ENCODE peak calls at places on chromosomes 2 and 18, in six cellular contexts. D is PC-9, L is endothelial cell of umbilical vein, Z is bronchial epithelial cell, U is GM23248, W is uterus. F is an unnamed sample. For H3K36me3, the result is how much of the 10 kb centered on the place peaks cover.

GRCh38 chr2:109407401-109408335 is 206.1 kb downstream of the SEPTIN10 start:
- DNase-seq in D (peak), L (no peak), Z (peak), U (no peak), W (no peak), F (no peak)

GRCh38 chr2:133235959-133236358 is 332.3 kb downstream of the NCKAP5 start:
- DNase-seq in D (no peak), L (no peak), Z (peak), U (peak), W (no peak), F (no peak)

GRCh38 chr2:126637393-126637792 is 18.6 kb upstream of the GYPC start:
- DNase-seq in D (no peak), L (no peak), Z (no peak), U (no peak), W (no peak), F (no peak)

GRCh38 chr2:57396364-57397098 is 650.1 kb upstream of the VRK2 start:
- DNase-seq in D (no peak), L (no peak), Z (no peak), U (peak), W (no peak), F (no peak)

GRCh38 chr2:129469881-129470280 is 509.6 kb upstream of the RAB6C start:
- DNase-seq in D (no peak), L (no peak), Z (no peak), U (no peak), W (no peak), F (no peak)

GRCh38 chr2:131047920-131048560 is 45.2 kb downstream of the FAM168B start:
- DNase-seq in D (no peak), L (no peak), Z (no peak), U (no peak), W (no peak), F (no peak)

GRCh38 chr18:80196528-80197320 is 50.6 kb downstream of the PARD6G start:
- DNase-seq in D (no peak), L (no peak), Z (no peak), U (peak), W (no peak), F (no peak)

GRCh38 chr2:237143676-237144440 is 58.2 kb downstream of the COPS8 start:
- DNase-seq in D (no peak), L (no peak), Z (peak), U (peak), W (no peak), F (no peak)

GRCh38 chr2:184799386-184799785 is 201.1 kb downstream of the ZNF804A start:
- DNase-seq in D (no peak), L (no peak), Z (no peak), U (no peak), W (no peak), F (no peak)

GRCh38 chr2:239292956-239293355 is 107.9 kb downstream of the HDAC4 start:
- DNase-seq in D (no peak), L (no peak), Z (no peak), U (no peak), W (peak), F (no peak)

GRCh38 chr2:229980440-229981184 is 58.3 kb downstream of the FBXO36 start:
- DNase-seq in D (no peak), L (peak), Z (peak), U (peak), W (peak), F (no peak)

GRCh38 chr2:224401641-224402342 is at the start of gene FAM124B:
- DNase-seq in D (no peak), L (peak), Z (no peak), U (peak), W (peak), F (no peak)

DNA sequence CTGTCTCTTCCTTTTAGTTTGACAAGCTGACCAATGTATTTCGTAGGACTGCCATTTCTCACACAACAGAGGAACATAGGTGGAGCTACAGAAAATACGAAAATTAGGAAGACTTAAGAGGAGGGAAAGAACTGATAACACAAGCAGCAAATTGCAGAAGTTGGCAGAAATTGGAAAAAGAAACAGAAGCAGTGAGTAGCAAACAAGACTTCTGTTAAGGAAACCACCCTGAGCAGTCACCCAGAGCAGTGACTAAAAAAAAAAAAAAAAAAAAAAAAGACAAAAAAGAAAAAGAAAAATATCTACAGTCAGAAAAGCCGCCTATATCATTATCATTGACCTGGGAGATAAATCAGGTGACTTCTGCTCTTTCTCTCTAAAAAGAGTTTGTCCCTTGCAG is 21.5 kb downstream of the STK17B start:
- DNase-seq in D (no peak), L (no peak), Z (no peak), U (no peak), W (no peak), F (no peak)
- H3K36me3 ChIP-seq in D (under half), L (under half), Z (under half), U (under half), W (under half), F (half or more)

GRCh38 chr18:3901811-3902210 is 451.8 kb downstream of the TGIF1 start:
- DNase-seq in D (no peak), L (no peak), Z (no peak), U (no peak), W (no peak), F (no peak)

GRCh38 chr18:3902676-3903075 is 452.7 kb downstream of the TGIF1 start:
- DNase-seq in D (no peak), L (no peak), Z (no peak), U (peak), W (no peak), F (no peak)

GRCh38 chr18:3906072-3906471 is 456.1 kb downstream of the TGIF1 start:
- DNase-seq in D (no peak), L (no peak), Z (no peak), U (no peak), W (no peak), F (no peak)

GRCh38 chr18:3901042-3901441 is 451.1 kb downstream of the TGIF1 start:
- DNase-seq in D (no peak), L (no peak), Z (no peak), U (no peak), W (no peak), F (no peak)

GRCh38 chr18:3903341-3903740 is 453.4 kb downstream of the TGIF1 start:
- DNase-seq in D (no peak), L (no peak), Z (peak), U (peak), W (no peak), F (no peak)
- H3K36me3 ChIP-seq in D (under half), L (under half), Z (under half), U (under half), W (under half), F (under half)

GRCh38 chr2:16623046-16623445 is 42.6 kb downstream of the CYRIA start:
- DNase-seq in D (peak), L (no peak), Z (peak), U (peak), W (no peak), F (no peak)

GRCh38 chr2:16621348-16621747 is 44.3 kb downstream of the CYRIA start:
- DNase-seq in D (no peak), L (no peak), Z (peak), U (peak), W (no peak), F (no peak)

GRCh38 chr2:16619576-16620245 is 45.9 kb downstream of the CYRIA start:
- DNase-seq in D (no peak), L (no peak), Z (no peak), U (no peak), W (no peak), F (no peak)

GRCh38 chr2:16622399-16622968 is 43.1 kb downstream of the CYRIA start:
- DNase-seq in D (no peak), L (no peak), Z (no peak), U (no peak), W (no peak), F (no peak)

GRCh38 chr2:16620590-16620989 is 45.0 kb downstream of the CYRIA start:
- DNase-seq in D (peak), L (no peak), Z (peak), U (no peak), W (no peak), F (no peak)
- H3K36me3 ChIP-seq in D (under half), L (under half), Z (under half), U (under half), W (under half), F (under half)

GRCh38 chr2:85547089-85547858 is 8.3 kb downstream of the MAT2A start:
- DNase-seq in D (no peak), L (no peak), Z (no peak), U (no peak), W (no peak), F (no peak)
- H3K36me3 ChIP-seq in D (under half), L (under half), Z (under half), U (under half), W (under half), F (half or more)

GRCh38 chr2:96591494-96591893 is 46.6 kb downstream of the KANSL3 start:
- DNase-seq in D (no peak), L (no peak), Z (no peak), U (no peak), W (no peak), F (no peak)
- H3K36me3 ChIP-seq in D (under half), L (under half), Z (under half), U (under half), W (under half), F (under half)

DNA sequence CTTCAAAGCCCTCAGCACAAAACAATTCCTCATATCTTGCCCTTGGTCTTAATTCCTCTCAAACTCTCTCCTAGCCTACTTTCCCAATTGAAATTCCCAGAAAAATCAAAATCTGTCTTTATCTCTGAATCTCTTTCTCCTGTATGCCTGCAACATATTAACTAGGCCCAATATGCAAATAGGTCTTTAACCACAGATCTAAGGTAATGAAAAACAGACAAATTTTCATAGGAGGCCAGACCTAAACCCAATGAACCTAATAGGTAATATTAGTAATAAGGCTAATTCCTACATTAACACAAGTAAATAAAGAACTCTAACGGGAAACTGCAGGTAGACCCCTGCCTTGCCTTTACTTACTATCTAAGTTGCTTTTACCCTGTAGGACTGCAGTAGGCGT is 41.4 kb downstream of the WDR33 start:
- DNase-seq in D (no peak), L (no peak), Z (no peak), U (no peak), W (no peak), F (no peak)
- H3K36me3 ChIP-seq in D (under half), L (under half), Z (under half), U (under half), W (under half), F (under half)

DNA sequence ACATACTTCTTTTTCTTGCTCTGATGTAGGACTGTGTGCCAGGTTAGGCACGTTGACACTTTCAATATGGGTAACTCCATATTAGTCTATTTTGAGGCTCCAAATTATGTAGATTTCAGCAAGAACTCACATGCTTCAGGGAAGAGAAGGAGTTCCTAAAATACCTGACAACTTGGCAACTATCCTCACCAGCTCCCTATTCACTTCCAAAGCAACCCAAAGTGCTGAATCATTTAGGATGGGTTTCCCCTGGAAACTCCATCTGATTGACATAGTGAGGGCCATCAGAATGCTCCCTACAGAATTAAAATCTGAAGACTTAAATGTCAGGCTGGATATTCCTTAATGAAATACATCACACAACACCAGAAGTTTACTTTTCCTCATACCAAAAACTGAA is 32.5 kb upstream of the NFU1 start:
- DNase-seq in D (no peak), L (no peak), Z (peak), U (no peak), W (no peak), F (no peak)
- H3K36me3 ChIP-seq in D (under half), L (under half), Z (under half), U (under half), W (under half), F (under half)